ENCODE peak calls at places on chromosomes 3 and 15, in nine cellular contexts. Q is NCI-H1694; M is transverse colon; Z is stimulated activated CD4-positive, alpha-beta T cell treated with anti-CD3 and anti-CD28 coated beads, Interleukin-15, amount 100 ng/mL, for 1 hour; K is GM12891; R is mucosa of gallbladder; C is GM19239; H is Calu3; V is type B pancreatic cell. O is an unnamed sample.

GRCh38 chr3:110419096-110419495 is 652.5 kb upstream of the NECTIN3 start:
- DNase-seq in Z (no peak), V (no peak), K (no peak), C (no peak), Q (no peak), M (no peak), R (no peak), H (no peak), O (no peak)

GRCh38 chr3:33980252-33980651 is 181.8 kb downstream of the PDCD6IP start:
- DNase-seq in K (no peak), C (no peak), Q (no peak), R (peak; percentile 38), V (no peak), H (peak; percentile 30), M (no peak), Z (no peak), O (no peak)

GRCh38 chr3:40516201-40516600 is 8.6 kb upstream of the ZNF621 start:
- DNase-seq in Q (no peak), V (no peak), H (no peak), C (no peak), R (no peak), Z (no peak), K (no peak), M (no peak), O (no peak)

GRCh38 chr3:196166741-196167140 is 44.5 kb downstream of the ZDHHC19 start:
- DNase-seq in Q (no peak), V (no peak), R (no peak), H (no peak), M (no peak), Z (no peak), C (no peak), K (no peak), O (no peak)

GRCh38 chr15:57030011-57030410 is 111.6 kb downstream of the TCF12 start:
- DNase-seq in Z (no peak), K (no peak), H (no peak), M (no peak), Q (no peak), C (no peak), V (no peak), R (no peak), O (no peak)

GRCh38 chr15:63460210-63461135 is 43.9 kb upstream of the USP3 start:
- DNase-seq in C (no peak), H (peak; percentile 65), K (no peak), M (no peak), R (no peak), V (no peak), Q (no peak), Z (no peak), O (peak; percentile 51)

GRCh38 chr3:42667523-42668402 is 14.3 kb downstream of the ZBTB47 start:
- DNase-seq in M (no peak), C (no peak), K (no peak), H (no peak), Q (peak; percentile 45), V (peak; percentile 65), R (no peak), Z (no peak), O (no peak)

GRCh38 chr15:86892774-86893449 is 813.2 kb downstream of the AGBL1 start:
- DNase-seq in C (no peak), V (no peak), R (no peak), H (no peak), M (no peak), Z (no peak), Q (no peak), K (no peak), O (no peak)

GRCh38 chr3:152308475-152308844 is 39.7 kb downstream of the MBNL1 start:
- DNase-seq in C (no peak), Q (no peak), R (no peak), H (no peak), K (no peak), M (no peak), Z (no peak), V (no peak), O (no peak)

GRCh38 chr15:54410481-54410880 is 432.2 kb downstream of the UNC13C start:
- DNase-seq in Q (no peak), H (no peak), C (no peak), M (no peak), R (no peak), K (no peak), V (no peak), Z (no peak), O (no peak)